ENCODE peak calls at places on chromosomes 1 and 21, in four cellular contexts. Q is MM.1S, V is thoracic aorta, J is breast epithelium. B is an unnamed sample. For H3K27me3, the result is how much of the 10 kb centered on the place peaks cover.

GRCh38 chr1:1116701-1117468 is 996 bp upstream of the C1orf159 start:
- DNase-seq in Q (no peak), V (no peak), J (peak), B (peak)

GRCh38 chr1:20336105-20336605 is 45.5 kb downstream of the VWA5B1 start:
- DNase-seq in Q (no peak), V (no peak), J (no peak), B (no peak)

GRCh38 chr1:22275626-22276395 is 132.9 kb upstream of the WNT4 start:
- DNase-seq in Q (no peak), V (no peak), J (peak), B (no peak)

GRCh38 chr1:67401443-67401842 is 28.8 kb downstream of the SERBP1 start:
- DNase-seq in Q (no peak), V (no peak), J (no peak), B (no peak)

GRCh38 chr21:43273016-43273707 is 104.4 kb downstream of the CRYAA start:
- DNase-seq in Q (no peak), V (no peak), J (no peak), B (no peak)

GRCh38 chr1:64664287-64664686 is 80.6 kb upstream of the RAVER2 start:
- DNase-seq in Q (no peak), V (no peak), J (no peak), B (no peak)

GRCh38 chr1:169949139-169949538 is 55.4 kb upstream of the SCYL3 start:
- DNase-seq in Q (no peak), V (no peak), J (no peak), B (no peak)

GRCh38 chr21:44300262-44300959 is 558 bp downstream of the PFKL start:
- DNase-seq in Q (peak), V (peak), J (peak), B (peak)

GRCh38 chr1:55210990-55211389 is 4.2 kb downstream of the USP24 start:
- DNase-seq in Q (no peak), V (no peak), J (no peak), B (no peak)

GRCh38 chr21:42992943-42993712 is 18.8 kb downstream of the PKNOX1 start:
- DNase-seq in Q (no peak), V (no peak), J (no peak), B (no peak)

GRCh38 chr1:163357378-163357777 is 35.6 kb downstream of the NUF2 start:
- DNase-seq in Q (no peak), V (no peak), J (no peak), B (no peak)

GRCh38 chr1:84689514-84690396 is 506 bp downstream of the SSX2IP start:
- DNase-seq in Q (peak), V (no peak), J (peak), B (no peak)

GRCh38 chr1:6544831-6545230 is 9.5 kb downstream of the NOL9 start:
- DNase-seq in Q (no peak), V (no peak), J (no peak), B (no peak)

GRCh38 chr21:15520811-15521643 is 208.8 kb upstream of the USP25 start:
- DNase-seq in Q (no peak), V (no peak), J (no peak), B (no peak)

GRCh38 chr1:113734357-113735055 is 24.8 kb downstream of the PHTF1 start:
- DNase-seq in Q (peak), V (no peak), J (no peak), B (no peak)

GRCh38 chr1:197423006-197423405 is 155.0 kb downstream of the CRB1 start:
- DNase-seq in Q (no peak), V (no peak), J (no peak), B (no peak)

GRCh38 chr1:220887868-220888664 is 8.8 kb downstream of the HLX start:
- DNase-seq in Q (no peak), V (no peak), J (no peak), B (no peak)

GRCh38 chr1:168939947-168940223 is 166.6 kb upstream of the ATP1B1 start:
- DNase-seq in Q (no peak), V (no peak), J (no peak), B (no peak)

GRCh38 chr1:226491093-226491850 is 57.3 kb upstream of the STUM start:
- DNase-seq in Q (no peak), V (no peak), J (no peak), B (no peak)

GRCh38 chr1:74812180-74812541 is 79.2 kb downstream of the TYW3 start:
- DNase-seq in Q (peak), V (no peak), J (no peak), B (no peak)
- H3K4me3 ChIP-seq in Q (peak), V (no peak), J (no peak), B (no peak)

GRCh38 chr1:203325004-203325417 is 19.7 kb downstream of the BTG2 start:
- DNase-seq in Q (peak), V (no peak), J (no peak), B (no peak)
- TF ChIP-seq CTCF in Q (no peak), V (no peak), J (no peak), B (no peak)

DNA sequence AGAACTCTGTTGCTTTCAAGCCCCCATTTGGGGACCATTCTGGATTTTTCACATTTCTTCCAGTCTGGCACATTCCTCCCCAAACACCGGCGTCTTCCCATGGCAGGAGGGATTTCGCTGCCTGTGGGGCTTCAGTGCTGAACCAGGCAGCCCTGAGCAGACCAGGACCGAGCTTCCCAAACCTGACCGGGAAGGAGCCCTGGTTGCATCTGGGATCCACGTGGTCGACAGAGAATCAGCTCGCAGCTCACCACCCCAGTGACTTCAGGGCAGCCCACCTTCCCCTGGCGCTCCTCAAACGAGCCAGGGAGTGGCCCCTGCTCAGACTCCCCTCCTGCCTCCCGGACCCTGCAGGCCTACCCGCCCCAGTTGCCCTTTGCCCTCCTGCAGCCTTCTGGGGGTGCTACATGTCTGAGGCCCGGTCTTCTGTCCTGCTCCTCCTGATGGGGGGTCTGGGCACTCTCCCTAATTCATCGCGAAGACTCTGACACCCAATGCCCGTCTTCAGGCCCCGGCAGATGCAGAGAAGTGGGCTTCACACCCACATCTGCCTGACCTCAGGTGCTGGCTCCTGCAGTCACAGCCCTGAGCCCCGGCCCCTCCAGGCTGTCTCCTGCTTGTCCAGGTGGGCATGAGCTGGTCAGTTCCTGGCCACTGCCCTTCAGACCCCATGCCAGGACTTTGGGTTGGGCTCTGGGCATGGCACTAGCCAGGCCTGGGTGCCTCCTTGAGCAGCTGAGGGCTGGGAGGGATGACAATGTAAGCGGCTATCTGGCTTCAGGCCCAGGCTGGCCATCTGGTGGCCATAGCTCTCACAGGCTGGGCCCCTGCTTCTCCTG is 26.2 kb upstream of the PRSS38 start:
- DNase-seq in Q (no peak), V (no peak), J (no peak), B (peak)
- H3K27me3 ChIP-seq in Q (under half), V (under half), J (under half), B (under half)

GRCh38 chr1:39692152-39693064 is 1.2 kb upstream of the HPCAL4 start:
- DNase-seq in Q (no peak), V (no peak), J (no peak), B (peak)
- H3K4me3 ChIP-seq in Q (no peak), V (peak), J (peak), B (peak)

GRCh38 chr1:231091853-231092301 is 51.8 kb upstream of the FAM89A start:
- DNase-seq in Q (peak), V (no peak), J (no peak), B (peak)

GRCh38 chr1:231091415-231091814 is 51.4 kb upstream of the FAM89A start:
- DNase-seq in Q (no peak), V (no peak), J (no peak), B (no peak)

GRCh38 chr1:231094421-231094820 is 54.4 kb upstream of the FAM89A start:
- DNase-seq in Q (no peak), V (no peak), J (no peak), B (no peak)

GRCh38 chr1:231092380-231092779 is 52.3 kb upstream of the FAM89A start:
- DNase-seq in Q (no peak), V (no peak), J (no peak), B (no peak)

GRCh38 chr1:231093158-231093922 is 53.3 kb upstream of the FAM89A start:
- DNase-seq in Q (no peak), V (no peak), J (no peak), B (no peak)
- TF ChIP-seq CTCF in Q (no peak), V (no peak), J (no peak), B (no peak)

GRCh38 chr21:27339902-27340301 is 373.0 kb upstream of the ADAMTS5 start:
- DNase-seq in Q (no peak), V (no peak), J (no peak), B (no peak)
- H3K27me3 ChIP-seq in Q (under half), V (under half), J (under half), B (under half)

GRCh38 chr1:228088586-228089498 is 6.3 kb downstream of the ARF1 start:
- DNase-seq in Q (no peak), V (no peak), J (peak), B (no peak)
- H3K4me3 ChIP-seq in Q (peak), V (peak), J (no peak), B (no peak)

DNA sequence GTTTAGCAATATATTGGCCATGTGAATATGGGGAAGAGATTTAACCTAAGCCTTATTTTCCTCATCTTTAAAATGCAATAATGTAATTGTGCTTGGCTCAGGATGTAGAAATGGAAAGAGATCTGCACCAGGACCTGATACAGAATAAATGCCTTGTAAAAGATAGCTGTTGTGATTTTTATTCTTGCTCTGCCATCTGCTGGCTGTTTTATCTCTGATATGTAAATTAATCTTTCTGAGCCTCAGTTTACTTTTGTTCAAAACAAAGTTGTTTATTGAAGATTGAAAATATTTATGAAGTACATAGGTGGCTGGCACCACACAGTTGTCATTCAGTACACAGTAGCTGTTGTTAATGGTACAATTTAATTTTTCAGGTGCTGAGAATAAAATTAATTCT is 21.9 kb downstream of the ZYG11B start:
- DNase-seq in Q (no peak), V (no peak), J (no peak), B (no peak)
- TF ChIP-seq CTCF in Q (peak), V (no peak), J (no peak), B (no peak)